ENCODE peak calls at places on chromosomes 5 and 9, in ten cellular contexts. Y is RKO; V is stimulated activated naive CD8-positive, alpha-beta T cell treated with anti-CD3 and anti-CD28 coated beads, Interleukin-15, Interleukin-2, amounts not matched to agents 100 U/mL and 50 U/mL, for 24 hours; N is CD8-positive, alpha-beta T cell; T is anterior cingulate cortex; K is cardiac muscle cell; O is HEK293T; Z is iris pigment epithelial cell; X is dermis microvascular lymphatic vessel endothelial cell; Q is caudate nucleus. A is an unnamed sample.
A peak's percentile ranks its signal among the peaks of the same experiment; 100 is the strongest.

GRCh38 chr9:16119861-16120641 is 567.2 kb downstream of the CCDC171 start:
- DNase-seq in T (no peak), Y (no peak), N (no peak), X (no peak), V (no peak), O (no peak), Z (peak; percentile 96), Q (no peak), K (no peak), A (no peak)

GRCh38 chr5:110054240-110054639 is 364.5 kb downstream of the MAN2A1 start:
- DNase-seq in Q (no peak), O (peak; percentile 28), T (no peak), Z (peak; percentile 82), X (no peak), N (peak; percentile 57), Y (peak; percentile 64), V (peak; percentile 61), K (peak; percentile 68), A (no peak)

GRCh38 chr5:23014251-23014650 is 161.1 kb upstream of the CDH12 start:
- DNase-seq in Q (no peak), N (no peak), Z (no peak), Y (no peak), V (no peak), K (no peak), T (no peak), O (no peak), X (no peak), A (no peak)

GRCh38 chr9:128372784-128373183 is 1.6 kb downstream of the URM1 start:
- DNase-seq in N (no peak), Q (no peak), V (no peak), T (no peak), Z (peak; percentile 79), X (no peak), K (no peak), O (no peak), Y (peak; percentile 67), A (no peak)

GRCh38 chr5:88214655-88215054 is 54.0 kb downstream of the TMEM161B start:
- DNase-seq in X (no peak), Q (no peak), K (no peak), Z (no peak), Y (no peak), N (no peak), V (no peak), T (no peak), O (no peak), A (no peak)

GRCh38 chr5:38593959-38594358 is 37.5 kb upstream of the LIFR start:
- DNase-seq in Z (no peak), O (no peak), Y (no peak), X (no peak), N (no peak), Q (no peak), T (no peak), V (no peak), K (no peak), A (no peak)

GRCh38 chr5:55832446-55832845 is 18.7 kb upstream of the IL31RA start:
- DNase-seq in O (no peak), Z (no peak), N (no peak), Q (no peak), V (no peak), K (no peak), X (no peak), T (no peak), Y (no peak), A (no peak)

GRCh38 chr5:77643654-77644404 is 5.3 kb upstream of the OTP start:
- DNase-seq in O (no peak), T (no peak), X (no peak), V (no peak), Q (no peak), K (no peak), Y (no peak), N (no peak), Z (no peak), A (no peak)

GRCh38 chr9:93205045-93205768 is 21.3 kb downstream of the WNK2 start:
- DNase-seq in O (no peak), Z (no peak), V (no peak), X (peak; percentile 4), T (peak; percentile 51), K (peak; percentile 91), Q (peak; percentile 59), Y (no peak), N (no peak), A (peak; percentile 30)

GRCh38 chr5:142821027-142821732 is 51.0 kb downstream of the ARHGAP26 start:
- DNase-seq in N (no peak), V (no peak), K (no peak), Q (no peak), X (no peak), T (no peak), Z (no peak), O (no peak), Y (no peak), A (no peak)

GRCh38 chr9:35820076-35820475 is 5.2 kb upstream of the HINT2 start:
- DNase-seq in Z (peak; percentile 88), K (no peak), T (no peak), Y (peak; percentile 35), O (no peak), X (no peak), N (no peak), V (no peak), Q (no peak), A (no peak)

GRCh38 chr9:85182381-85182780 is 512.9 kb downstream of the NTRK2 start:
- DNase-seq in Q (no peak), V (no peak), O (no peak), N (no peak), X (no peak), K (no peak), Y (no peak), Z (no peak), T (no peak), A (no peak)

GRCh38 chr5:154756203-154756870 is 1.2 kb downstream of the LARP1 start:
- DNase-seq in X (no peak), V (peak; percentile 54), T (peak; percentile 41), Q (no peak), Z (no peak), O (no peak), Y (peak; percentile 32), N (peak; percentile 9), K (peak; percentile 59), A (peak; percentile 18)

GRCh38 chr9:92807757-92808725 is 43.4 kb upstream of the BICD2 start:
- DNase-seq in T (no peak), Z (no peak), Y (no peak), N (no peak), K (peak; percentile 1), V (peak; percentile 22), O (no peak), Q (no peak), X (no peak), A (no peak)

GRCh38 chr5:174531782-174532191 is 192.6 kb upstream of the MSX2 start:
- DNase-seq in Y (no peak), X (no peak), K (no peak), O (no peak), Q (no peak), T (no peak), V (no peak), N (no peak), Z (peak; percentile 4), A (no peak)

GRCh38 chr9:137453643-137454081 is 5.5 kb downstream of the NSMF start:
- DNase-seq in Y (peak; percentile 63), O (peak; percentile 88), Z (peak; percentile 73), X (peak; percentile 54), N (peak; percentile 35), T (no peak), V (peak; percentile 73), K (peak; percentile 88), Q (peak; percentile 40), A (no peak)

GRCh38 chr9:22244141-22245011 is 202.2 kb upstream of the DMRTA1 start:
- DNase-seq in K (peak; percentile 65), T (no peak), Y (peak; percentile 81), V (peak; percentile 31), O (peak; percentile 55), X (peak; percentile 32), N (no peak), Q (no peak), Z (peak; percentile 78), A (no peak)

GRCh38 chr9:138083873-138084272 is 206.3 kb downstream of the CACNA1B start:
- DNase-seq in Z (no peak), O (no peak), K (no peak), V (no peak), Y (no peak), T (no peak), X (no peak), Q (no peak), N (no peak), A (no peak)

GRCh38 chr9:136729144-136729543 is 13.6 kb downstream of the LCN10 start:
- DNase-seq in K (no peak), Y (no peak), Q (no peak), X (no peak), O (no peak), T (no peak), Z (no peak), N (no peak), V (no peak), A (no peak)